ENCODE peak calls at places on chromosomes 11 and 22, in six cellular contexts. J is iPS-NIHi11, A is NCI-H2171 treated with DMSO at 0.1 percent for 48 hours, M is activated T-cell treated with anti-CD3 and anti-CD28 coated beads for 1 hour, T is MCF 10A, Q is neuronal stem cell. Z is an unnamed sample.

GRCh38 chr22:35407352-35407751 is 7.4 kb downstream of the MCM5 start:
- DNase-seq in Q (no peak), M (no peak), A (no peak), J (no peak), T (no peak), Z (no peak)

GRCh38 chr22:17239156-17239701 is 20.0 kb upstream of the ADA2 start:
- DNase-seq in M (no peak), A (no peak), T (no peak), J (no peak), Q (no peak), Z (no peak)

GRCh38 chr22:22786301-22787115 is 101.1 kb upstream of the IGLL5 start:
- DNase-seq in A (no peak), T (no peak), M (no peak), J (no peak), Q (no peak), Z (no peak)

GRCh38 chr11:21811572-21811971 is 381.3 kb upstream of the ANO5 start:
- DNase-seq in Q (no peak), M (no peak), A (no peak), T (no peak), J (peak), Z (no peak)

GRCh38 chr11:1708716-1709115 is 11.7 kb downstream of the KRTAP5-6 start:
- DNase-seq in Q (no peak), J (no peak), M (no peak), A (no peak), T (no peak), Z (no peak)

GRCh38 chr11:128687321-128687720 is 6.6 kb upstream of the FLI1 start:
- DNase-seq in J (peak), T (no peak), Q (no peak), A (no peak), M (no peak), Z (no peak)

GRCh38 chr11:47860526-47860925 is 12.4 kb upstream of the NUP160 start:
- DNase-seq in J (no peak), A (no peak), T (no peak), Q (no peak), M (no peak), Z (no peak)

GRCh38 chr11:16899708-16900107 is 114.5 kb downstream of the PLEKHA7 start:
- DNase-seq in M (no peak), Q (no peak), A (no peak), J (no peak), T (no peak), Z (no peak)

GRCh38 chr22:50403701-50404101 is 60.6 kb downstream of the PPP6R2 start:
- DNase-seq in J (no peak), T (no peak), A (peak), M (no peak), Q (no peak), Z (peak)

GRCh38 chr11:95451682-95452081 is 220.7 kb upstream of the SESN3 start:
- DNase-seq in J (no peak), Q (no peak), M (no peak), A (no peak), T (peak), Z (no peak)

GRCh38 chr22:44172370-44173108 is 8.2 kb upstream of the PARVG start:
- DNase-seq in J (peak), T (peak), Q (no peak), M (no peak), A (no peak), Z (no peak)

GRCh38 chr11:19559746-19560145 is 152.9 kb upstream of the NAV2 start:
- DNase-seq in T (no peak), Q (no peak), J (no peak), A (no peak), M (no peak), Z (no peak)

GRCh38 chr11:109033627-109034340 is 368.9 kb downstream of the DDX10 start:
- DNase-seq in M (no peak), J (no peak), T (peak), A (no peak), Q (no peak), Z (no peak)

GRCh38 chr11:68328374-68329091 is 16.1 kb downstream of the LRP5 start:
- DNase-seq in A (no peak), M (no peak), Q (peak), T (no peak), J (peak), Z (no peak)

GRCh38 chr11:120727752-120728151 is 216.2 kb downstream of the GRIK4 start:
- DNase-seq in J (no peak), Q (no peak), M (no peak), T (no peak), A (no peak), Z (no peak)

GRCh38 chr11:36271794-36272409 is 17.3 kb downstream of the COMMD9 start:
- DNase-seq in Q (no peak), A (no peak), M (no peak), T (no peak), J (peak), Z (no peak)

GRCh38 chr22:36147196-36147788 is 13.3 kb downstream of the APOL3 start:
- DNase-seq in A (no peak), M (no peak), J (no peak), T (no peak), Q (peak), Z (no peak)

GRCh38 chr11:102637731-102638130 is 12.6 kb upstream of the MMP20 start:
- DNase-seq in Q (no peak), M (no peak), T (peak), J (no peak), A (no peak), Z (no peak)

GRCh38 chr11:76410771-76411423 is 29.8 kb downstream of the GVQW3 start:
- DNase-seq in A (peak), Q (no peak), J (no peak), M (no peak), T (no peak), Z (no peak)

GRCh38 chr22:43928418-43929307 is 5.1 kb downstream of the PNPLA3 start:
- DNase-seq in J (no peak), T (no peak), Q (no peak), M (no peak), A (no peak), Z (no peak)

GRCh38 chr11:126561327-126561893 is 205.9 kb downstream of the ST3GAL4 start:
- DNase-seq in T (peak), M (no peak), A (no peak), Q (peak), J (peak), Z (peak)

GRCh38 chr11:120715239-120715638 is 203.7 kb downstream of the GRIK4 start:
- DNase-seq in T (no peak), Q (no peak), M (no peak), J (peak), A (no peak), Z (no peak)

GRCh38 chr11:75280227-75280671 is 39.7 kb downstream of the TPBGL start:
- DNase-seq in J (peak), M (peak), T (peak), A (peak), Q (peak), Z (peak)

GRCh38 chr11:62689421-62690183 is at the start of gene LRRN4CL:
- DNase-seq in T (peak), J (no peak), Q (no peak), M (no peak), A (peak), Z (peak)

GRCh38 chr11:104792861-104793260 is 105.4 kb downstream of the CASP12 start:
- DNase-seq in Q (peak), A (no peak), J (no peak), T (no peak), M (no peak), Z (no peak)

GRCh38 chr22:25567305-25567704 is 2.8 kb downstream of the GRK3 start:
- DNase-seq in J (no peak), A (no peak), T (peak), Q (no peak), M (no peak), Z (no peak)

GRCh38 chr11:37450613-37451012 is 852.6 kb upstream of the RAG2 start:
- DNase-seq in J (no peak), T (peak), A (no peak), Q (no peak), M (no peak), Z (no peak)

GRCh38 chr11:42329930-42330555 is 870.6 kb upstream of the LRRC4C start:
- DNase-seq in A (no peak), T (no peak), J (no peak), Q (no peak), M (no peak), Z (no peak)

GRCh38 chr22:19275104-19275503 is 16.4 kb downstream of the CLTCL1 start:
- DNase-seq in M (no peak), A (no peak), T (no peak), Q (no peak), J (no peak), Z (no peak)

GRCh38 chr11:113401718-113402117 is 14.1 kb downstream of the ANKK1 start:
- DNase-seq in Q (no peak), A (peak), M (no peak), T (peak), J (peak), Z (no peak)

GRCh38 chr11:58866788-58867187 is 22.3 kb upstream of the GLYATL2 start:
- DNase-seq in M (no peak), A (no peak), J (no peak), T (no peak), Q (no peak), Z (no peak)

GRCh38 chr11:12801976-12802375 is 127.8 kb downstream of the TEAD1 start:
- DNase-seq in A (no peak), M (no peak), T (no peak), Q (no peak), J (no peak), Z (no peak)

GRCh38 chr11:102268083-102268984 is 49.0 kb upstream of the BIRC3 start:
- DNase-seq in Q (peak), A (peak), T (peak), J (peak), M (peak), Z (peak)

GRCh38 chr11:2794947-2795346 is 90.6 kb downstream of the CDKN1C start:
- DNase-seq in Q (no peak), T (no peak), J (no peak), M (no peak), A (no peak), Z (peak)